ENCODE peak calls at places on chromosomes 6 and 20, in four cellular contexts. Y is WTC11, M is NCI-H510A treated with DMSO at 0.1 percent for 48 hours, G is cardiac septum. W is an unnamed sample.

GRCh38 chr6:105981002-105981887 is 104.9 kb upstream of the PRDM1 start:
- DNase-seq in Y (peak), G (no peak), M (no peak), W (peak)

GRCh38 chr6:168794515-168794914 is 353.5 kb downstream of the SMOC2 start:
- DNase-seq in Y (no peak), G (no peak), M (no peak), W (no peak)

GRCh38 chr20:32050851-32051556 is 1.0 kb upstream of the HCK start:
- DNase-seq in G (peak), M (no peak), Y (peak), W (peak)

GRCh38 chr6:45710304-45710821 is 305.3 kb downstream of the CLIC5 start:
- DNase-seq in Y (no peak), G (no peak), M (no peak), W (no peak)

GRCh38 chr20:58712116-58712822 is 19.7 kb downstream of the NPEPL1 start:
- DNase-seq in Y (no peak), G (no peak), M (no peak), W (peak)

GRCh38 chr6:165220030-165220429 is 89.4 kb downstream of the C6orf118 start:
- DNase-seq in Y (no peak), M (no peak), G (no peak), W (no peak)

GRCh38 chr6:95576621-95577316 is 566 bp upstream of the MANEA start:
- DNase-seq in G (no peak), Y (no peak), M (no peak), W (no peak)

GRCh38 chr6:156438519-156438918 is 338.7 kb upstream of the ARID1B start:
- DNase-seq in G (no peak), M (no peak), Y (no peak), W (no peak)

GRCh38 chr6:142207265-142207877 is 60.3 kb downstream of the VTA1 start:
- DNase-seq in Y (peak), G (no peak), M (peak), W (no peak)

GRCh38 chr6:132964101-132964867 is 149.9 kb downstream of the RPS12 start:
- DNase-seq in G (no peak), Y (no peak), M (no peak), W (no peak)

GRCh38 chr20:12113468-12114371 is 196.0 kb downstream of the BTBD3 start:
- DNase-seq in Y (no peak), G (no peak), M (peak), W (no peak)

GRCh38 chr20:2911200-2911599 is 37.9 kb downstream of the PTPRA start:
- DNase-seq in M (no peak), G (no peak), Y (no peak), W (no peak)

GRCh38 chr6:63764318-63764916 is 128.8 kb downstream of the PHF3 start:
- DNase-seq in Y (no peak), G (no peak), M (peak), W (no peak)

GRCh38 chr20:36147707-36148106 is 6.8 kb upstream of the EPB41L1 start:
- DNase-seq in Y (no peak), G (no peak), M (no peak), W (peak)

GRCh38 chr20:60365063-60365640 is 406.9 kb downstream of the CDH26 start:
- DNase-seq in M (no peak), Y (peak), G (no peak), W (no peak)

GRCh38 chr6:15001511-15001910 is 244.4 kb upstream of the JARID2 start:
- DNase-seq in G (no peak), Y (no peak), M (no peak), W (no peak)

GRCh38 chr6:3390698-3391097 is 66.2 kb downstream of the SLC22A23 start:
- DNase-seq in M (no peak), Y (no peak), G (no peak), W (peak)